ENCODE peak calls at places on chromosomes 11 and 22, in seven cellular contexts. W is naive thymus-derived CD8-positive, alpha-beta T cell; Q is NCI-H2227 treated with DMSO at 0.1 percent for 48 hours; K is sciatic nerve; X is GM10248; S is neural progenitor cell; B is brain microvascular endothelial cell. U is an unnamed sample.

GRCh38 chr22:42313804-42314581 is 43.5 kb upstream of the TCF20 start:
- DNase-seq in K (no peak), Q (no peak), X (peak; percentile 65), B (peak; percentile 4), W (peak; percentile 66), S (peak; percentile 91), U (no peak)

GRCh38 chr22:44172370-44173108 is 8.2 kb upstream of the PARVG start:
- DNase-seq in X (peak; percentile 83), B (peak; percentile 6), W (no peak), K (peak; percentile 74), S (peak; percentile 48), Q (no peak), U (peak; percentile 93)

GRCh38 chr22:20834206-20834605 is 24.4 kb downstream of the PI4KA start:
- DNase-seq in S (no peak), K (no peak), Q (no peak), W (no peak), X (no peak), B (no peak), U (no peak)

GRCh38 chr22:36027960-36028645 is 521 bp downstream of the RBFOX2 start:
- DNase-seq in Q (no peak), B (no peak), S (peak; percentile 94), X (peak; percentile 29), W (peak; percentile 18), K (peak; percentile 67), U (peak; percentile 82)

GRCh38 chr11:9095421-9095820 is 4.0 kb upstream of the SCUBE2 start:
- DNase-seq in Q (no peak), K (no peak), B (no peak), W (no peak), X (no peak), S (no peak), U (no peak)

GRCh38 chr11:70603756-70604211 is 205.5 kb downstream of the CTTN start:
- DNase-seq in S (no peak), X (no peak), Q (no peak), B (no peak), W (no peak), K (no peak), U (no peak)

GRCh38 chr11:122984186-122985011 is 2.8 kb upstream of the BSX start:
- DNase-seq in W (no peak), Q (peak; percentile 38), K (no peak), S (peak; percentile 70), B (no peak), X (no peak), U (no peak)

GRCh38 chr11:38460901-38461300 is 1862.9 kb upstream of the RAG2 start:
- DNase-seq in S (no peak), B (peak; percentile 92), K (peak; percentile 59), W (no peak), Q (no peak), X (no peak), U (no peak)

GRCh38 chr22:45212306-45212709 is 28.4 kb downstream of the KIAA0930 start:
- DNase-seq in Q (no peak), B (peak; percentile 91), W (no peak), X (no peak), S (peak; percentile 48), K (peak; percentile 81), U (peak; percentile 96)

GRCh38 chr22:20211997-20212753 is 55.9 kb downstream of the RTN4R start:
- DNase-seq in K (peak; percentile 81), Q (no peak), X (no peak), W (no peak), B (peak; percentile 28), S (no peak), U (no peak)

GRCh38 chr22:38981005-38981658 is 1.0 kb upstream of the APOBEC3B start:
- DNase-seq in K (no peak), Q (no peak), B (no peak), W (no peak), S (peak; percentile 66), X (no peak), U (no peak)

GRCh38 chr11:35111171-35112055 is 27.6 kb upstream of the CD44 start:
- DNase-seq in B (peak; percentile 68), Q (no peak), S (no peak), W (no peak), X (no peak), K (no peak), U (no peak)

GRCh38 chr11:19428206-19429001 is 187.7 kb upstream of the E2F8 start:
- DNase-seq in X (no peak), W (no peak), B (no peak), K (no peak), S (peak; percentile 58), Q (no peak), U (no peak)

GRCh38 chr11:130854483-130854882 is 61.8 kb downstream of the SNX19 start:
- DNase-seq in B (no peak), K (no peak), S (no peak), Q (no peak), X (no peak), W (no peak), U (no peak)

GRCh38 chr22:31738566-31738965 is 11.4 kb downstream of the PRR14L start:
- DNase-seq in X (no peak), B (no peak), S (no peak), Q (no peak), W (no peak), K (no peak), U (no peak)

GRCh38 chr11:69459848-69460539 is 21.5 kb upstream of the LINC01488 start:
- DNase-seq in X (no peak), S (no peak), Q (no peak), W (no peak), B (no peak), K (no peak), U (no peak)

GRCh38 chr11:38835986-38836385 is 2237.9 kb upstream of the RAG2 start:
- DNase-seq in W (no peak), K (no peak), Q (peak; percentile 93), S (peak; percentile 11), B (no peak), X (no peak), U (no peak)

GRCh38 chr11:3674189-3674588 is 3.0 kb upstream of the CHRNA10 start:
- DNase-seq in B (peak; percentile 49), S (peak; percentile 10), Q (no peak), K (no peak), X (no peak), W (no peak), U (no peak)

GRCh38 chr11:111736191-111736590 is 30.0 kb downstream of the PPP2R1B start:
- DNase-seq in S (no peak), K (no peak), B (peak; percentile 45), X (no peak), W (no peak), Q (no peak), U (no peak)

GRCh38 chr11:69316941-69317340 is 23.0 kb downstream of the MYEOV start:
- DNase-seq in S (no peak), Q (no peak), K (no peak), W (no peak), X (no peak), B (no peak), U (peak; percentile 46)

GRCh38 chr22:42581762-42582716 is 28.3 kb downstream of the SERHL2 start:
- DNase-seq in B (peak; percentile 41), K (peak; percentile 89), S (peak; percentile 87), W (peak; percentile 76), Q (peak; percentile 41), X (peak; percentile 89), U (peak; percentile 94)

GRCh38 chr11:28673687-28674431 is 565.7 kb downstream of the METTL15 start:
- DNase-seq in B (no peak), S (no peak), Q (no peak), X (no peak), K (no peak), W (no peak), U (no peak)

GRCh38 chr11:72848846-72849466 is 34.7 kb downstream of the ATG16L2 start:
- DNase-seq in K (no peak), S (peak; percentile 59), X (no peak), B (no peak), W (peak; percentile 37), Q (peak; percentile 24), U (no peak)

GRCh38 chr22:42887114-42887513 is 30.0 kb upstream of the ARFGAP3 start:
- DNase-seq in K (no peak), Q (no peak), X (no peak), S (no peak), B (no peak), W (no peak), U (no peak)

GRCh38 chr11:94473177-94473799 is 20.4 kb downstream of the MRE11 start:
- DNase-seq in X (peak; percentile 42), W (no peak), B (peak; percentile 11), S (no peak), Q (no peak), K (no peak), U (no peak)